ENCODE peak calls at places on chromosomes 7 and 10, in five cellular contexts. D is COR-L47; Z is left cardiac atrium; Y is ELR; K is activated effector memory CD4-positive, alpha-beta T cell treated with anti-CD3 and anti-CD28 coated beads, Interleukin-2, amount 50 U/mL, for 16 hours. T is an unnamed sample.

GRCh38 chr7:131692131-131692960 is 135.9 kb upstream of the PODXL start:
- DNase-seq in Y (peak), Z (peak), D (peak), K (peak), T (peak)

GRCh38 chr7:159127691-159128642 is 16.7 kb downstream of the VIPR2 start:
- DNase-seq in D (no peak), Z (no peak), Y (no peak), K (peak), T (no peak)

GRCh38 chr10:72834183-72834825 is 59.2 kb upstream of the OIT3 start:
- DNase-seq in D (peak), K (no peak), Z (peak), Y (peak), T (peak)

GRCh38 chr10:34808789-34809745 is 6.0 kb downstream of the PARD3 start:
- DNase-seq in Z (peak), K (no peak), D (peak), Y (peak), T (no peak)

GRCh38 chr7:32658034-32658944 is 163.0 kb downstream of the AVL9 start:
- DNase-seq in K (no peak), Z (no peak), D (no peak), Y (peak), T (no peak)

GRCh38 chr7:18020138-18020715 is 7.4 kb downstream of the PRPS1L1 start:
- DNase-seq in Y (peak), Z (no peak), D (no peak), K (no peak), T (no peak)

GRCh38 chr7:5549096-5549896 is 125.7 kb upstream of the TNRC18 start:
- DNase-seq in K (peak), Z (peak), D (no peak), Y (peak), T (no peak)

GRCh38 chr10:27659786-27660185 is 85.8 kb downstream of the MKX start:
- DNase-seq in Y (no peak), K (no peak), D (no peak), Z (no peak), T (no peak)

GRCh38 chr7:92612501-92612900 is 22.3 kb upstream of the FAM133B start:
- DNase-seq in Z (no peak), Y (no peak), D (no peak), K (no peak), T (no peak)

GRCh38 chr10:100006241-100006886 is 3.4 kb downstream of the DNMBP start:
- DNase-seq in D (no peak), Y (peak), K (no peak), Z (no peak), T (no peak)

GRCh38 chr10:21498977-21499376 is 26.5 kb downstream of the SKIDA1 start:
- DNase-seq in K (no peak), Y (no peak), D (no peak), Z (no peak), T (no peak)

GRCh38 chr10:125146791-125147604 is 13.4 kb downstream of the CTBP2 start:
- DNase-seq in Y (peak), Z (no peak), D (peak), K (no peak), T (no peak)

GRCh38 chr10:34018129-34018528 is 683.7 kb upstream of the NRP1 start:
- DNase-seq in D (no peak), Z (no peak), K (no peak), Y (peak), T (no peak)

GRCh38 chr10:4849555-4850242 is 23.7 kb downstream of the AKR1E2 start:
- DNase-seq in Y (peak), D (peak), K (peak), Z (peak), T (peak)

GRCh38 chr7:85702348-85702747 is 515.5 kb upstream of the SEMA3D start:
- DNase-seq in Y (no peak), D (no peak), K (no peak), Z (no peak), T (no peak)

GRCh38 chr10:62454696-62455451 is 80.7 kb downstream of the ZNF365 start:
- DNase-seq in Y (peak), Z (peak), D (no peak), K (no peak), T (no peak)

GRCh38 chr7:159026271-159027047 is 118.2 kb downstream of the VIPR2 start:
- DNase-seq in Y (no peak), Z (no peak), K (no peak), D (no peak), T (no peak)

GRCh38 chr7:12712236-12712635 is 24.8 kb downstream of the ARL4A start:
- DNase-seq in Z (no peak), Y (no peak), K (no peak), D (no peak), T (no peak)

GRCh38 chr10:73407495-73407894 is 6.4 kb downstream of the ANXA7 start:
- DNase-seq in D (no peak), Y (no peak), Z (no peak), K (no peak), T (no peak)

GRCh38 chr10:60312818-60313588 is 76.7 kb downstream of the ANK3 start:
- DNase-seq in K (no peak), Z (no peak), Y (peak), D (no peak), T (no peak)

GRCh38 chr10:74417397-74417796 is 266.4 kb downstream of the ADK start:
- DNase-seq in K (no peak), Z (no peak), D (no peak), Y (no peak), T (no peak)

GRCh38 chr7:92808635-92809034 is 27.7 kb downstream of the CDK6 start:
- DNase-seq in Y (no peak), D (no peak), Z (no peak), K (no peak), T (no peak)

GRCh38 chr7:151068069-151068773 is 8.8 kb downstream of the SLC4A2 start:
- DNase-seq in K (no peak), Z (no peak), Y (no peak), D (no peak), T (no peak)

GRCh38 chr10:119680050-119680449 is 28.9 kb downstream of the BAG3 start:
- DNase-seq in K (no peak), D (no peak), Y (peak), Z (no peak), T (no peak)

GRCh38 chr7:66452165-66452564 is 176.5 kb upstream of the KCTD7 start:
- DNase-seq in Z (no peak), D (no peak), K (no peak), Y (no peak), T (no peak)

GRCh38 chr10:104735036-104735435 is 93.9 kb downstream of the SORCS3 start:
- DNase-seq in Y (no peak), D (no peak), K (no peak), Z (no peak), T (no peak)

GRCh38 chr7:97116308-97116707 is 1.2 kb upstream of the SDHAF3 start:
- DNase-seq in K (no peak), Z (no peak), D (no peak), Y (no peak), T (no peak)

GRCh38 chr10:71835671-71836593 is 15.1 kb downstream of the PSAP start:
- DNase-seq in K (no peak), Y (peak), D (peak), Z (peak), T (peak)

GRCh38 chr10:129743738-129744133 is 220.3 kb downstream of the EBF3 start:
- DNase-seq in K (peak), D (no peak), Y (no peak), Z (no peak), T (no peak)

GRCh38 chr7:1197997-1198632 is 34.6 kb upstream of the UNCX start:
- DNase-seq in Z (no peak), Y (peak), K (no peak), D (no peak), T (no peak)

GRCh38 chr7:92955081-92955480 is 118.7 kb upstream of the CDK6 start:
- DNase-seq in Z (no peak), D (no peak), K (no peak), Y (peak), T (no peak)

GRCh38 chr7:26127411-26127810 is 24.6 kb upstream of the NFE2L3 start:
- DNase-seq in D (no peak), Y (no peak), K (no peak), Z (no peak), T (no peak)

GRCh38 chr7:31087351-31087750 is 35.2 kb downstream of the ADCYAP1R1 start:
- DNase-seq in K (peak), Z (no peak), D (no peak), Y (no peak), T (no peak)

GRCh38 chr7:133593561-133593960 is 340.7 kb downstream of the EXOC4 start:
- DNase-seq in D (no peak), Z (no peak), K (no peak), Y (no peak), T (no peak)

GRCh38 chr7:69840248-69840647 is 242.0 kb downstream of the AUTS2 start:
- DNase-seq in Y (no peak), Z (no peak), K (no peak), D (no peak), T (no peak)

GRCh38 chr10:125155101-125155500 is 5.3 kb downstream of the CTBP2 start:
- DNase-seq in Y (peak), D (no peak), K (no peak), Z (no peak), T (no peak)

GRCh38 chr7:55348502-55348901 is 16.6 kb upstream of the LANCL2 start:
- DNase-seq in D (no peak), K (no peak), Y (peak), Z (no peak), T (no peak)

GRCh38 chr10:24331457-24331856 is 122.5 kb downstream of the KIAA1217 start:
- DNase-seq in Z (peak), K (no peak), D (no peak), Y (peak), T (no peak)

T was measured in NCI-H1092.